ENCODE peak calls at places on chromosomes 3 and 15, in four cellular contexts. One of them, this sample, is unnamed. For H3K4me1, the result is how much of the 10 kb centered on the place peaks cover.

GRCh38 chr15:52018244-52018643 is 775 bp upstream of the MAPK6 start:
- DNase-seq in lower lobe of right lung: no peak
- DNase-seq in CD8-positive, alpha-beta T cell: no peak
- DNase-seq in left ventricle myocardium inferior: no peak
- DNase-seq in this sample: no peak

GRCh38 chr15:72790302-72790955 is 6.9 kb upstream of the ADPGK start:
- DNase-seq in lower lobe of right lung: no peak
- DNase-seq in left ventricle myocardium inferior: no peak
- DNase-seq in CD8-positive, alpha-beta T cell: no peak
- DNase-seq in this sample: no peak

GRCh38 chr15:68497206-68497910 is 65.4 kb upstream of the ITGA11 start:
- DNase-seq in left ventricle myocardium inferior: no peak
- DNase-seq in lower lobe of right lung: no peak
- DNase-seq in CD8-positive, alpha-beta T cell: no peak
- DNase-seq in this sample: no peak

GRCh38 chr15:75043509-75044257 is 20.3 kb downstream of the PPCDC start:
- DNase-seq in CD8-positive, alpha-beta T cell: no peak
- DNase-seq in left ventricle myocardium inferior: peak
- DNase-seq in lower lobe of right lung: peak
- DNase-seq in this sample: peak

GRCh38 chr3:35946121-35946856 is 307.0 kb downstream of the ARPP21 start:
- DNase-seq in CD8-positive, alpha-beta T cell: no peak
- DNase-seq in left ventricle myocardium inferior: no peak
- DNase-seq in lower lobe of right lung: no peak
- DNase-seq in this sample: no peak

GRCh38 chr3:186021673-186022362 is 84.0 kb upstream of the TRA2B start:
- DNase-seq in lower lobe of right lung: no peak
- DNase-seq in left ventricle myocardium inferior: no peak
- DNase-seq in CD8-positive, alpha-beta T cell: no peak
- DNase-seq in this sample: no peak

GRCh38 chr15:73030280-73030679 is 22.0 kb upstream of the NEO1 start:
- DNase-seq in CD8-positive, alpha-beta T cell: no peak
- DNase-seq in lower lobe of right lung: no peak
- DNase-seq in left ventricle myocardium inferior: no peak
- DNase-seq in this sample: no peak

GRCh38 chr15:41930221-41930866 is 36.5 kb upstream of the SPTBN5 start:
- DNase-seq in CD8-positive, alpha-beta T cell: no peak
- DNase-seq in left ventricle myocardium inferior: peak
- DNase-seq in lower lobe of right lung: peak
- DNase-seq in this sample: peak

GRCh38 chr3:79200456-79200855 is 567.3 kb downstream of the ROBO1 start:
- DNase-seq in CD8-positive, alpha-beta T cell: no peak
- DNase-seq in left ventricle myocardium inferior: no peak
- DNase-seq in lower lobe of right lung: no peak
- DNase-seq in this sample: no peak

GRCh38 chr15:49645277-49645676 is 24.4 kb downstream of the DTWD1 start:
- DNase-seq in left ventricle myocardium inferior: no peak
- DNase-seq in CD8-positive, alpha-beta T cell: no peak
- DNase-seq in lower lobe of right lung: no peak
- DNase-seq in this sample: no peak

GRCh38 chr3:119636194-119636593 is 24.2 kb downstream of the POPDC2 start:
- DNase-seq in lower lobe of right lung: no peak
- DNase-seq in left ventricle myocardium inferior: no peak
- DNase-seq in CD8-positive, alpha-beta T cell: no peak
- DNase-seq in this sample: no peak

GRCh38 chr3:34357461-34357860 is 559.0 kb downstream of the PDCD6IP start:
- DNase-seq in CD8-positive, alpha-beta T cell: no peak
- DNase-seq in lower lobe of right lung: no peak
- DNase-seq in left ventricle myocardium inferior: no peak
- DNase-seq in this sample: no peak

GRCh38 chr3:46690798-46691197 is 2.7 kb downstream of the ALS2CL start:
- DNase-seq in CD8-positive, alpha-beta T cell: no peak
- DNase-seq in lower lobe of right lung: peak
- DNase-seq in left ventricle myocardium inferior: peak
- DNase-seq in this sample: peak

GRCh38 chr3:102078864-102079808 is 229.8 kb downstream of the NFKBIZ start:
- DNase-seq in lower lobe of right lung: peak
- DNase-seq in left ventricle myocardium inferior: no peak
- DNase-seq in CD8-positive, alpha-beta T cell: no peak
- DNase-seq in this sample: peak

GRCh38 chr3:72391659-72392058 is 456.6 kb downstream of the SHQ1 start:
- DNase-seq in left ventricle myocardium inferior: no peak
- DNase-seq in lower lobe of right lung: no peak
- DNase-seq in CD8-positive, alpha-beta T cell: no peak
- DNase-seq in this sample: no peak

GRCh38 chr15:78127882-78128281 is 3.4 kb downstream of the CIB2 start:
- DNase-seq in left ventricle myocardium inferior: no peak
- DNase-seq in CD8-positive, alpha-beta T cell: no peak
- DNase-seq in lower lobe of right lung: no peak
- DNase-seq in this sample: no peak

GRCh38 chr3:58189691-58190090 is 21.1 kb downstream of the DNASE1L3 start:
- DNase-seq in lower lobe of right lung: no peak
- DNase-seq in CD8-positive, alpha-beta T cell: no peak
- DNase-seq in left ventricle myocardium inferior: no peak
- DNase-seq in this sample: no peak

GRCh38 chr3:21745971-21746370 is 5.0 kb downstream of the ZNF385D start:
- DNase-seq in CD8-positive, alpha-beta T cell: no peak
- DNase-seq in left ventricle myocardium inferior: no peak
- DNase-seq in lower lobe of right lung: no peak
- DNase-seq in this sample: no peak

GRCh38 chr15:95196176-95196915 is 965.0 kb downstream of the MCTP2 start:
- DNase-seq in CD8-positive, alpha-beta T cell: no peak
- DNase-seq in left ventricle myocardium inferior: no peak
- DNase-seq in lower lobe of right lung: no peak
- DNase-seq in this sample: no peak

DNA sequence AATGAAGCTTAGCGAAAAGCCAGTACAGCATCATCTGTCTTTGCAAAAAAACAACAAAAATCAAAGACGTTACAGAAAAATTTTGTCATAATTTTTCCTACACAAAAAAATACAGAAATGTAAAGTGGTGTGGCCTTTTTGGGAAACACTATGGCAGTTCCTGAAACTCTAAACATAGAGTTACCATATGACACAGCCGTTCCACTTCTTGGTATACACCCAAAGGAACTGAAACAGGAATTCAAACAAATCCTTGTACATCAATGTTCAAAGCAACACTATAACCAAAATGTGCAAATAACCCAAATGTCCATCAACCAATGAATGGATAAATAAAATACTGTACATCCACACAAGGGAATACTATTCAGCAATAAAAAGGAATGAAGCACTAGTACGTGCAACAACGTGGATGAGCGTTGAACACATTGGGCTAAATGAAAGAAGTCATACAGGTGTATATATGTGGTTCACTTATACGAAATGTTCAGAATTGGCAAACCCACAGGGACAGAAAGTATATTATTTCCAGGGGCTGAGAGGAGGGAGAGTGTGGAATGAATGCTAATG is 46.8 kb downstream of the GLB1 start:
- DNase-seq in CD8-positive, alpha-beta T cell: no peak
- DNase-seq in left ventricle myocardium inferior: no peak
- DNase-seq in lower lobe of right lung: no peak
- DNase-seq in this sample: no peak
- TF ChIP-seq CTCF in CD8-positive, alpha-beta T cell: no peak
- TF ChIP-seq CTCF in left ventricle myocardium inferior: no peak
- TF ChIP-seq CTCF in lower lobe of right lung: no peak
- TF ChIP-seq CTCF in this sample: no peak

DNA sequence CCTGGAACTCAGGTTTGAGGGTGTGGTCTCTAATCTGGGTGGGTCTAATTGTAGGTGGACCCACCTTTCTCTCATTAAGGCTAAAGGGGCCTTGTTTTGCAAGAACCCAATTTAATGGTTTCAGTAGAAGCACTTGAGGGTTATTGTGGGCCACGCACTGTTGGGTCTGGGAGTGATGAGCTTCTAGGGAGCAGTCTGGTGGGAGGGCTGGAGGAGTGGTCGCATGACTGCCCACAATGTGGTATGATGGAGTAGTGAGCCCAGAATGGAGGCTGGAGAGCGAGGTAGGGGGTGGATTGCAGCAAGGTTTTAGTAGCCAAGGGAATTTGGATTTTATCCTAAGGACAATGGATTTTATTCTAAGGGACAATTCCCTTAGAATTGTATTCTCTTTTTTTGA is 2.7 kb downstream of the TATDN2 start:
- DNase-seq in left ventricle myocardium inferior: no peak
- DNase-seq in lower lobe of right lung: no peak
- DNase-seq in CD8-positive, alpha-beta T cell: no peak
- DNase-seq in this sample: no peak
- H3K4me1 ChIP-seq in left ventricle myocardium inferior: half or more
- H3K4me1 ChIP-seq in lower lobe of right lung: under half
- H3K4me1 ChIP-seq in CD8-positive, alpha-beta T cell: under half
- H3K4me1 ChIP-seq in this sample: under half

GRCh38 chr3:172096881-172097420 is 57.6 kb downstream of the FNDC3B start:
- DNase-seq in CD8-positive, alpha-beta T cell: no peak
- DNase-seq in left ventricle myocardium inferior: no peak
- DNase-seq in lower lobe of right lung: no peak
- DNase-seq in this sample: no peak
- TF ChIP-seq CTCF in CD8-positive, alpha-beta T cell: no peak
- TF ChIP-seq CTCF in left ventricle myocardium inferior: no peak
- TF ChIP-seq CTCF in lower lobe of right lung: no peak
- TF ChIP-seq CTCF in this sample: no peak

DNA sequence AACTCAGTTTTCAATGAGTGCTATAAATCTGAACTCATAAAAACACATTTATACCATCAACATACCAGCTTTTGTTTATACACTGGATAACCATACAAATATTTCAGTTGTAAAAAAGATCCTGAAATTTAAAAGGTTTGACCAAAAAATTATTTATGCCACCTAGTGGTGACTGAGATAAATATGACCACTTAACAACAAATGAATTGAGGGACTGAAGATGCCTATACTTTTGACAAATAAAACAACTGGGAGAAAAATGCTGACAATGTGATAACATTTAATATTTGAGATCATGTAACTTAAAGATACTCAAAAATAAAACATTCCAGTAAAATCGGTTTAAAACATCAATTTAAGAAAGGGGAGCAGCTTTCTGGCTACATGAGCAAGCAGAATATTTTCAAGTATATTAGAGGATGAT is 30.4 kb downstream of the ATG3 start:
- DNase-seq in left ventricle myocardium inferior: no peak
- DNase-seq in lower lobe of right lung: no peak
- DNase-seq in CD8-positive, alpha-beta T cell: no peak
- DNase-seq in this sample: no peak
- H3K4me1 ChIP-seq in left ventricle myocardium inferior: under half
- H3K4me1 ChIP-seq in lower lobe of right lung: under half
- H3K4me1 ChIP-seq in CD8-positive, alpha-beta T cell: under half
- H3K4me1 ChIP-seq in this sample: under half

GRCh38 chr3:54905230-54905888 is 22.5 kb downstream of the LRTM1 start:
- DNase-seq in CD8-positive, alpha-beta T cell: no peak
- DNase-seq in lower lobe of right lung: no peak
- DNase-seq in left ventricle myocardium inferior: no peak
- DNase-seq in this sample: no peak
- TF ChIP-seq CTCF in CD8-positive, alpha-beta T cell: no peak
- TF ChIP-seq CTCF in lower lobe of right lung: no peak
- TF ChIP-seq CTCF in left ventricle myocardium inferior: no peak
- TF ChIP-seq CTCF in this sample: no peak

GRCh38 chr3:11593318-11594034 is 50.2 kb downstream of the VGLL4 start:
- DNase-seq in left ventricle myocardium inferior: no peak
- DNase-seq in lower lobe of right lung: no peak
- DNase-seq in CD8-positive, alpha-beta T cell: no peak
- DNase-seq in this sample: no peak
- H3K4me1 ChIP-seq in left ventricle myocardium inferior: half or more
- H3K4me1 ChIP-seq in lower lobe of right lung: under half
- H3K4me1 ChIP-seq in CD8-positive, alpha-beta T cell: under half
- H3K4me1 ChIP-seq in this sample: under half

DNA sequence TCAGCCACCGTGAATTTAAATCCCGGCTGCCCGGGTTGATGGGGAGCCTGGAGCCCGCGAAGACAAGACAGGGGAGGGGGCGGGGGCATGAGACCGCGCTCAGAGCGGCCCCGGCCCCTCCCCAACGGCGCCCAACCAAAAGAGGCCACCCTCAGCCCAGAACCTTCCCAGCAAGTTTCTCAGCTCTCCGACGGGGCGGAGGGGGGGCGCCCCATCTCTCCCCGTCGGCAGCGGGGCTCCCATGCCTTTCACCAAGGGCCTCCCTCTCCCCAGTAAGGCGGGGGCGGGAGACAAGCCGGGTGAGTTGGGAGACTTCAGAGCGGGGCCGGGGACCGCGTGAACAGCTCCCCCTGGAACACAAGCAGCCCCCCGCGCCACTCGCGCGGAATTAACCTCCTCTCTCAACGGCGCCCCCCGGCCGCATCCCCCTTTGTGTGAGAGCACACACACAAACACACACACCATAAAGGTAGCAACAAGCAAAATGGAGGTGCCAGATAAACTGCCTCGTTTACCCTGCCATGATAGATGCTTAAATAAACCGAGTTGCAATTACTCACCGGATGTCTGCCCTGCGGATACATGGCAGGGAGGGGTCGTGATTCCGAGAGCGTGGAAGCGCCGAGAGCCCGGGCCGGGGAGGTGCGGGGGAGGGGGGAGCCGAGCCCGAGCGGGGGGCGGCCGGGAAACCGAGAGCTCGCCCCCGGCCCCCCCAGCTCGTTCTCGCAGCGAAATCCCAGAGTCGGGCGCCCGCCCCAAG is 1.3 kb downstream of the TLE3 start:
- DNase-seq in CD8-positive, alpha-beta T cell: peak
- DNase-seq in left ventricle myocardium inferior: no peak
- DNase-seq in lower lobe of right lung: peak
- DNase-seq in this sample: peak
- TF ChIP-seq CTCF in CD8-positive, alpha-beta T cell: no peak
- TF ChIP-seq CTCF in left ventricle myocardium inferior: no peak
- TF ChIP-seq CTCF in lower lobe of right lung: no peak
- TF ChIP-seq CTCF in this sample: no peak

DNA sequence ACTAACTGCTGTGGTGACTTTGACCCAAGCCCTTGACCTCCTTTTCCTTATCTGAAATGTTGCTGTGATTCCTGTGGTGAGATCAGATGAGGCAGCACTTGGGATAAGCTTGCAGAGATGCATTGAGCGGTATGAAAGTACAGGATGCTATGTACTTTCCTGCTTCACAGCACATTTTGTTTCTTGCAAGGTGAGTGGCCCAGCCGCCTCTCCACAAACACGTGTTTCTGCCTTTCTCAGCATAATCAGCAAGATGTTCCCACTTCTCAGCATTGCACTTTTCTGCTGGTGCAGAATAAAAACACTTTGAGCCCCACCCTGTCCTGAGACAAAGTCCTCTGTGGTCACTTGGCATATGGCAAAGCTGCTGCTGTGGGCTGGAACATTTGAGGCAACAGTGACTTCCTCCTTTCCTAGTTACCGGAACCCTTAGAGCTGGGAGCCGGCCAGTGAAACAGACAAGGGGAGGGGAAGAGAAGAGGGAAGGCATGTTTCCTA is 4.9 kb downstream of the NUDT16 start:
- DNase-seq in lower lobe of right lung: peak
- DNase-seq in CD8-positive, alpha-beta T cell: no peak
- DNase-seq in left ventricle myocardium inferior: peak
- DNase-seq in this sample: peak
- H3K4me1 ChIP-seq in lower lobe of right lung: half or more
- H3K4me1 ChIP-seq in CD8-positive, alpha-beta T cell: under half
- H3K4me1 ChIP-seq in left ventricle myocardium inferior: half or more
- H3K4me1 ChIP-seq in this sample: under half

GRCh38 chr15:60916674-60917468 is 312.2 kb downstream of the RORA start:
- DNase-seq in left ventricle myocardium inferior: peak
- DNase-seq in CD8-positive, alpha-beta T cell: peak
- DNase-seq in lower lobe of right lung: peak
- DNase-seq in this sample: peak
- TF ChIP-seq CTCF in left ventricle myocardium inferior: peak
- TF ChIP-seq CTCF in CD8-positive, alpha-beta T cell: peak
- TF ChIP-seq CTCF in lower lobe of right lung: peak
- TF ChIP-seq CTCF in this sample: peak

This sample was measured in mucosa of descending colon.